ENCODE peak calls at places on chromosomes 2 and 18, in eight cellular contexts. M, F, L, Z, K, J, D and U are unnamed samples.

GRCh38 chr2:225584821-225585220 is 185.3 kb downstream of the NYAP2 start:
- DNase-seq in D (no peak), J (no peak), K (no peak), L (no peak), M (no peak), Z (no peak), F (no peak), U (no peak)

GRCh38 chr18:76805221-76805620 is 17.1 kb upstream of the ZNF236 start:
- DNase-seq in F (no peak), L (peak; percentile 56), D (no peak), M (peak; percentile 6), J (no peak), Z (no peak), K (peak; percentile 70), U (peak; percentile 13)

GRCh38 chr2:3142961-3143571 is 234.6 kb downstream of the EIPR1 start:
- DNase-seq in L (no peak), M (no peak), Z (no peak), D (no peak), J (no peak), K (no peak), F (no peak), U (no peak)

GRCh38 chr2:108907822-108908716 is 81.0 kb downstream of the EDAR start:
- DNase-seq in M (no peak), Z (no peak), L (no peak), K (no peak), J (no peak), D (no peak), F (no peak), U (no peak)

GRCh38 chr2:174331731-174332606 is 2.8 kb upstream of the SP9 start:
- DNase-seq in L (no peak), K (no peak), D (no peak), F (no peak), J (no peak), M (no peak), Z (no peak), U (no peak)

GRCh38 chr2:173175222-173175621 is 99.6 kb downstream of the MAP3K20 start:
- DNase-seq in D (no peak), L (peak; percentile 72), Z (no peak), J (no peak), M (no peak), F (no peak), K (no peak), U (peak; percentile 36)

GRCh38 chr2:112814278-112814677 is 22.3 kb downstream of the IL1B start:
- DNase-seq in K (no peak), M (no peak), Z (no peak), L (peak; percentile 58), J (peak; percentile 37), D (no peak), F (peak; percentile 72), U (peak; percentile 52)

GRCh38 chr2:156455366-156455975 is 19.3 kb downstream of the GPD2 start:
- DNase-seq in M (no peak), K (peak; percentile 61), D (no peak), Z (no peak), L (peak; percentile 74), F (no peak), J (no peak), U (peak; percentile 51)

GRCh38 chr2:170972508-170973224 is 43.6 kb downstream of the GORASP2 start:
- DNase-seq in F (no peak), J (no peak), K (no peak), D (no peak), L (no peak), M (no peak), Z (no peak), U (peak; percentile 16)

GRCh38 chr2:25740810-25741381 is 67.5 kb upstream of the DTNB start:
- DNase-seq in M (peak; percentile 4), F (no peak), J (peak; percentile 9), Z (no peak), K (peak; percentile 42), D (no peak), L (no peak), U (no peak)

GRCh38 chr2:3665886-3666612 is 8.0 kb downstream of the ALLC start:
- DNase-seq in J (no peak), D (no peak), L (no peak), M (no peak), F (no peak), Z (no peak), K (no peak), U (no peak)

GRCh38 chr2:86453838-86454237 is 12.7 kb downstream of the KDM3A start:
- DNase-seq in D (no peak), L (peak; percentile 86), K (no peak), M (peak; percentile 58), Z (no peak), F (no peak), J (no peak), U (peak; percentile 93)

GRCh38 chr2:63738019-63738418 is 103.7 kb upstream of the UGP2 start:
- DNase-seq in K (peak; percentile 8), L (peak; percentile 55), J (no peak), M (no peak), Z (no peak), F (no peak), D (no peak), U (peak; percentile 35)

GRCh38 chr18:35467624-35468016 is 30.1 kb downstream of the INO80C start:
- DNase-seq in K (no peak), D (no peak), Z (no peak), F (peak; percentile 50), L (no peak), M (no peak), J (no peak), U (no peak)

GRCh38 chr2:1800716-1801388 is 56.5 kb upstream of the PXDN start:
- DNase-seq in M (peak; percentile 49), L (no peak), F (no peak), K (no peak), Z (no peak), D (no peak), J (no peak), U (no peak)

GRCh38 chr2:201952212-201952611 is 81.4 kb upstream of the FZD7 start:
- DNase-seq in M (no peak), J (no peak), K (no peak), D (no peak), F (no peak), Z (no peak), L (no peak), U (no peak)

GRCh38 chr18:4453712-4454547 is 1.2 kb downstream of the DLGAP1 start:
- DNase-seq in K (no peak), F (no peak), Z (no peak), D (no peak), J (no peak), L (no peak), M (no peak), U (no peak)

GRCh38 chr2:150228936-150229335 is 258.5 kb downstream of the RND3 start:
- DNase-seq in D (no peak), M (no peak), K (no peak), L (no peak), Z (no peak), J (no peak), F (no peak), U (peak; percentile 4)

GRCh38 chr18:3649559-3650426 is 199.8 kb downstream of the TGIF1 start:
- DNase-seq in M (peak; percentile 53), K (peak; percentile 94), Z (peak; percentile 40), L (peak; percentile 91), D (no peak), J (no peak), F (peak; percentile 51), U (peak; percentile 93)

GRCh38 chr18:76564636-76565237 is 69.7 kb upstream of the ZNF516 start:
- DNase-seq in Z (no peak), F (no peak), M (no peak), K (no peak), L (no peak), D (no peak), J (no peak), U (no peak)

GRCh38 chr18:78497641-78498040 is 482.0 kb upstream of the SALL3 start:
- DNase-seq in F (no peak), Z (no peak), K (no peak), J (no peak), M (no peak), D (no peak), L (no peak), U (no peak)

GRCh38 chr2:102983786-102984185 is 222.0 kb downstream of the TMEM182 start:
- DNase-seq in L (no peak), F (no peak), M (no peak), J (no peak), K (no peak), D (no peak), Z (no peak), U (no peak)

GRCh38 chr2:100580474-100581264 is 17.9 kb downstream of the PDCL3 start:
- DNase-seq in M (no peak), K (peak; percentile 74), Z (no peak), F (no peak), L (peak; percentile 6), J (no peak), D (peak; percentile 19), U (no peak)